ENCODE peak calls at places on chromosomes 6 and 20, in ten cellular contexts. G, A, P, V, Q, X, C, H, Y and S are unnamed samples.

GRCh38 chr6:499617-500016 is 108.1 kb downstream of the IRF4 start:
- DNase-seq in G (no peak), A (no peak), P (no peak), V (no peak), Q (no peak), X (no peak), C (no peak), H (no peak), Y (no peak), S (no peak)

GRCh38 chr6:30727920-30728605 is 7.9 kb downstream of the TUBB start:
- DNase-seq in G (no peak), A (no peak), P (peak), V (no peak), Q (no peak), X (no peak), C (no peak), H (no peak), Y (no peak), S (no peak)

GRCh38 chr6:138972226-138972665 is 15.8 kb downstream of the REPS1 start:
- DNase-seq in G (no peak), A (no peak), P (peak), V (no peak), Q (no peak), X (no peak), C (no peak), H (no peak), Y (no peak), S (no peak)

GRCh38 chr20:15288076-15288475 is 950.7 kb upstream of the FLRT3 start:
- DNase-seq in G (no peak), A (no peak), P (no peak), V (no peak), Q (no peak), X (no peak), C (no peak), H (no peak), Y (no peak), S (no peak)

GRCh38 chr6:5763871-5764270 is 242.9 kb downstream of the NRN1 start:
- DNase-seq in G (peak), A (no peak), P (peak), V (no peak), Q (no peak), X (peak), C (no peak), H (no peak), Y (no peak), S (no peak)

GRCh38 chr6:155188707-155189496 is 74.9 kb upstream of the CLDN20 start:
- DNase-seq in G (no peak), A (no peak), P (peak), V (no peak), Q (no peak), X (no peak), C (no peak), H (no peak), Y (no peak), S (no peak)

GRCh38 chr6:149864578-149865535 is 698 bp upstream of the LRP11 start:
- DNase-seq in G (peak), A (peak), P (peak), V (peak), Q (peak), X (peak), C (peak), H (no peak), Y (peak), S (peak)

GRCh38 chr6:81384921-81385320 is 367.6 kb downstream of the TENT5A start:
- DNase-seq in G (no peak), A (no peak), P (no peak), V (no peak), Q (no peak), X (no peak), C (no peak), H (no peak), Y (no peak), S (no peak)

GRCh38 chr20:31849306-31849930 is 4.0 kb upstream of the FOXS1 start:
- DNase-seq in G (no peak), A (peak), P (no peak), V (peak), Q (peak), X (no peak), C (peak), H (no peak), Y (peak), S (no peak)

GRCh38 chr6:3398755-3399671 is 57.8 kb downstream of the SLC22A23 start:
- DNase-seq in G (no peak), A (no peak), P (no peak), V (no peak), Q (no peak), X (no peak), C (no peak), H (no peak), Y (no peak), S (no peak)

GRCh38 chr6:96015791-96016776 is at the start of gene FUT9:
- DNase-seq in G (no peak), A (peak), P (no peak), V (peak), Q (peak), X (peak), C (peak), H (peak), Y (peak), S (no peak)